ENCODE peak calls at places on chromosomes 6 and 20, in eight cellular contexts. M is GM03348, O is midbrain, V is aorta, R is BE2C, T is DMS79, B is C1 segment of cervical spinal cord, Z is fibroblast of lung. J is an unnamed sample.

GRCh38 chr20:56513096-56513806 is 11.3 kb upstream of the FAM209A start:
- DNase-seq in M (no peak), O (no peak), V (no peak), R (no peak), T (no peak), B (no peak), Z (no peak), J (no peak)

GRCh38 chr20:58690851-58691250 is 1.7 kb upstream of the NPEPL1 start:
- DNase-seq in M (peak), O (no peak), V (no peak), R (no peak), T (no peak), B (no peak), Z (peak), J (no peak)

GRCh38 chr20:4601630-4602296 is 119.9 kb upstream of the PRND start:
- DNase-seq in M (peak), O (peak), V (peak), R (peak), T (peak), B (peak), Z (peak), J (no peak)

GRCh38 chr6:138087549-138087948 is 19.7 kb downstream of the PERP start:
- DNase-seq in M (no peak), O (no peak), V (no peak), R (no peak), T (peak), B (no peak), Z (no peak), J (peak)

GRCh38 chr20:8399963-8400362 is 267.9 kb downstream of the PLCB1 start:
- DNase-seq in M (no peak), O (no peak), V (no peak), R (no peak), T (no peak), B (no peak), Z (no peak), J (no peak)

GRCh38 chr6:108243836-108244235 is 17.0 kb downstream of the SNX3 start:
- DNase-seq in M (no peak), O (no peak), V (no peak), R (no peak), T (no peak), B (no peak), Z (no peak), J (no peak)

GRCh38 chr6:33091957-33092356 is 16.2 kb downstream of the HLA-DPB1 start:
- DNase-seq in M (no peak), O (no peak), V (peak), R (peak), T (no peak), B (no peak), Z (no peak), J (no peak)

GRCh38 chr6:38279945-38280588 is 359.7 kb downstream of the BTBD9 start:
- DNase-seq in M (no peak), O (no peak), V (no peak), R (no peak), T (no peak), B (no peak), Z (no peak), J (no peak)

GRCh38 chr6:28866342-28867077 is 57.3 kb downstream of the TRIM27 start:
- DNase-seq in M (peak), O (peak), V (peak), R (peak), T (peak), B (peak), Z (peak), J (peak)

GRCh38 chr6:10141756-10142443 is 273.0 kb downstream of the TFAP2A start:
- DNase-seq in M (no peak), O (no peak), V (no peak), R (no peak), T (no peak), B (no peak), Z (no peak), J (no peak)

GRCh38 chr6:38871745-38872568 is 156.8 kb downstream of the DNAH8 start:
- DNase-seq in M (peak), O (peak), V (no peak), R (peak), T (no peak), B (no peak), Z (peak), J (peak)

GRCh38 chr6:149925253-149925973 is 2.5 kb upstream of the RAET1G start:
- DNase-seq in M (peak), O (no peak), V (peak), R (no peak), T (no peak), B (no peak), Z (no peak), J (no peak)

GRCh38 chr6:131683479-131683878 is 17.7 kb downstream of the OR2A4 start:
- DNase-seq in M (no peak), O (no peak), V (no peak), R (no peak), T (no peak), B (no peak), Z (no peak), J (no peak)

GRCh38 chr6:12459945-12460800 is 170.0 kb downstream of the EDN1 start:
- DNase-seq in M (peak), O (no peak), V (no peak), R (no peak), T (no peak), B (no peak), Z (no peak), J (no peak)

GRCh38 chr6:145245119-145245518 is 490.2 kb downstream of the EPM2A start:
- DNase-seq in M (peak), O (no peak), V (no peak), R (peak), T (no peak), B (no peak), Z (peak), J (no peak)

GRCh38 chr6:166306378-166307081 is 1.7 kb downstream of the PRR18 start:
- DNase-seq in M (no peak), O (peak), V (no peak), R (no peak), T (no peak), B (no peak), Z (no peak), J (no peak)

GRCh38 chr6:137840252-137840651 is 26.8 kb upstream of the TNFAIP3 start:
- DNase-seq in M (no peak), O (no peak), V (no peak), R (no peak), T (no peak), B (no peak), Z (no peak), J (no peak)

GRCh38 chr20:61948586-61949362 is 116.9 kb downstream of the TAF4 start:
- DNase-seq in M (no peak), O (no peak), V (peak), R (no peak), T (no peak), B (no peak), Z (no peak), J (no peak)

GRCh38 chr20:50848341-50848808 is 53.5 kb downstream of the BCAS4 start:
- DNase-seq in M (peak), O (peak), V (peak), R (no peak), T (no peak), B (no peak), Z (peak), J (no peak)

J was measured in Caki2.